ENCODE peak calls at places on chromosomes 6 and 20, in eight cellular contexts. E is EL; K is activated gamma-delta T cell treated with Interleukin-2 at 50 U/mL for 16 hours; F is mucosa of descending colon; Y is tibial artery; U is GM13976; I is DMS79; V is activated T-helper 9 cell treated with anti-CD3 and anti-CD28 coated beads, Interleukin-2, amount 50 U/mL, for 16 hours. M is an unnamed sample.

GRCh38 chr6:27575594-27576361 is 102.9 kb upstream of the ZNF184 start:
- DNase-seq in E (peak), K (no peak), F (no peak), Y (no peak), U (no peak), I (no peak), V (no peak), M (no peak)

GRCh38 chr20:63617092-63617875 is 9.6 kb downstream of the GMEB2 start:
- DNase-seq in E (no peak), K (no peak), F (no peak), Y (no peak), U (no peak), I (no peak), V (no peak), M (no peak)

GRCh38 chr6:125586074-125586473 is 163.4 kb upstream of the HEY2 start:
- DNase-seq in E (no peak), K (no peak), F (no peak), Y (no peak), U (no peak), I (no peak), V (no peak), M (no peak)

GRCh38 chr6:32194825-32195651 is 2.6 kb upstream of the GPSM3 start:
- DNase-seq in E (peak), K (no peak), F (peak), Y (no peak), U (no peak), I (no peak), V (no peak), M (peak)

GRCh38 chr6:109336221-109336955 is 45.9 kb downstream of the CD164 start:
- DNase-seq in E (peak), K (no peak), F (peak), Y (peak), U (no peak), I (no peak), V (no peak), M (peak)

GRCh38 chr6:164897523-164898094 is 411.8 kb downstream of the C6orf118 start:
- DNase-seq in E (no peak), K (no peak), F (no peak), Y (no peak), U (no peak), I (no peak), V (no peak), M (no peak)

GRCh38 chr6:12066297-12066696 is 54.2 kb downstream of the HIVEP1 start:
- DNase-seq in E (peak), K (no peak), F (no peak), Y (no peak), U (no peak), I (no peak), V (no peak), M (no peak)

GRCh38 chr6:8391934-8392333 is 43.4 kb downstream of the SLC35B3 start:
- DNase-seq in E (no peak), K (no peak), F (no peak), Y (no peak), U (no peak), I (no peak), V (no peak), M (no peak)

GRCh38 chr20:44207066-44207723 is 3.4 kb downstream of the OSER1 start:
- DNase-seq in E (no peak), K (no peak), F (no peak), Y (no peak), U (no peak), I (no peak), V (no peak), M (no peak)

GRCh38 chr6:79467716-79468115 is 69.5 kb downstream of the LCA5 start:
- DNase-seq in E (no peak), K (no peak), F (no peak), Y (no peak), U (no peak), I (no peak), V (no peak), M (no peak)

GRCh38 chr6:119739776-119740175 is 390.2 kb upstream of the MAN1A1 start:
- DNase-seq in E (no peak), K (no peak), F (no peak), Y (no peak), U (no peak), I (no peak), V (no peak), M (no peak)

GRCh38 chr6:136181191-136181833 is 68.8 kb downstream of the MTFR2 start:
- DNase-seq in E (no peak), K (no peak), F (no peak), Y (no peak), U (no peak), I (no peak), V (no peak), M (no peak)

GRCh38 chr6:8243462-8243861 is 141.1 kb upstream of the EEF1E1 start:
- DNase-seq in E (peak), K (no peak), F (no peak), Y (no peak), U (no peak), I (no peak), V (no peak), M (no peak)

GRCh38 chr6:46234156-46234556 is 63.4 kb upstream of the ENPP5 start:
- DNase-seq in E (no peak), K (no peak), F (no peak), Y (peak), U (no peak), I (no peak), V (no peak), M (peak)

GRCh38 chr6:134814076-134814709 is 135.7 kb downstream of the ALDH8A1 start:
- DNase-seq in E (peak), K (no peak), F (no peak), Y (no peak), U (no peak), I (no peak), V (no peak), M (no peak)

GRCh38 chr6:77457720-77458349 is 5.5 kb downstream of the HTR1B start:
- DNase-seq in E (peak), K (no peak), F (peak), Y (peak), U (peak), I (no peak), V (no peak), M (peak)

GRCh38 chr20:22371843-22372242 is 212.5 kb downstream of the FOXA2 start:
- DNase-seq in E (no peak), K (peak), F (no peak), Y (no peak), U (peak), I (no peak), V (no peak), M (no peak)

GRCh38 chr6:107418118-107418517 is 41.2 kb downstream of the PDSS2 start:
- DNase-seq in E (peak), K (no peak), F (no peak), Y (no peak), U (peak), I (no peak), V (no peak), M (no peak)

GRCh38 chr6:113281014-113281810 is 575.9 kb upstream of the MARCKS start:
- DNase-seq in E (peak), K (no peak), F (no peak), Y (no peak), U (no peak), I (no peak), V (no peak), M (no peak)

GRCh38 chr6:100470721-100471120 is 6.0 kb upstream of the SIM1 start:
- DNase-seq in E (peak), K (no peak), F (no peak), Y (no peak), U (no peak), I (no peak), V (no peak), M (no peak)

GRCh38 chr20:40416274-40416673 is 272.8 kb downstream of the MAFB start:
- DNase-seq in E (no peak), K (no peak), F (peak), Y (no peak), U (no peak), I (no peak), V (no peak), M (no peak)

GRCh38 chr20:61809006-61809770 is 256.5 kb downstream of the TAF4 start:
- DNase-seq in E (no peak), K (no peak), F (peak), Y (no peak), U (no peak), I (no peak), V (no peak), M (no peak)

GRCh38 chr6:83231146-83231545 is 38.0 kb downstream of the RWDD2A start:
- DNase-seq in E (peak), K (no peak), F (no peak), Y (no peak), U (no peak), I (no peak), V (no peak), M (no peak)

GRCh38 chr20:37142708-37143107 is 36.4 kb upstream of the RPN2 start:
- DNase-seq in E (peak), K (no peak), F (no peak), Y (no peak), U (no peak), I (no peak), V (no peak), M (no peak)

M was measured in heart right ventricle.